ENCODE peak calls at places on chromosomes 11 and 22, in eight cellular contexts. M is foreskin fibroblast, S is cardiac fibroblast, H is left ventricle myocardium inferior, W is psoas muscle, X is adrenal gland, F is AG04450, J is IMR-90. E is an unnamed sample.

GRCh38 chr11:2100361-2101170 is 38.6 kb downstream of the IGF2 start:
- DNase-seq in M (no peak), S (no peak), H (peak; percentile 65), W (peak; percentile 58), X (peak; percentile 14), F (no peak), J (no peak), E (peak; percentile 57)

GRCh38 chr11:47724041-47724729 is 9.0 kb upstream of the AGBL2 start:
- DNase-seq in M (peak; percentile 72), S (peak; percentile 86), H (no peak), W (no peak), X (peak; percentile 61), F (peak; percentile 59), J (peak; percentile 89), E (peak; percentile 83)

GRCh38 chr11:72932132-72932570 is 117.9 kb downstream of the ATG16L2 start:
- DNase-seq in M (peak; percentile 14), S (peak; percentile 61), H (no peak), W (no peak), X (no peak), F (peak; percentile 21), J (peak; percentile 72), E (no peak)

GRCh38 chr11:30908272-30908671 is 322.1 kb upstream of the MPPED2 start:
- DNase-seq in M (no peak), S (no peak), H (no peak), W (no peak), X (no peak), F (no peak), J (no peak), E (no peak)

GRCh38 chr22:30159082-30159481 is 78.8 kb downstream of the HORMAD2 start:
- DNase-seq in M (no peak), S (peak; percentile 3), H (no peak), W (no peak), X (no peak), F (no peak), J (no peak), E (no peak)

GRCh38 chr22:49162841-49163240 is 664.8 kb downstream of the BRD1 start:
- DNase-seq in M (no peak), S (no peak), H (no peak), W (no peak), X (no peak), F (no peak), J (no peak), E (no peak)

GRCh38 chr11:116984589-116984988 is 113.6 kb downstream of the SIK3 start:
- DNase-seq in M (peak; percentile 94), S (peak; percentile 94), H (no peak), W (no peak), X (no peak), F (peak; percentile 89), J (peak; percentile 98), E (no peak)

GRCh38 chr22:31128156-31128555 is 5.4 kb downstream of the INPP5J start:
- DNase-seq in M (no peak), S (no peak), H (no peak), W (peak; percentile 34), X (no peak), F (no peak), J (no peak), E (no peak)

GRCh38 chr11:11505701-11506100 is 116.1 kb downstream of the GALNT18 start:
- DNase-seq in M (no peak), S (no peak), H (no peak), W (no peak), X (no peak), F (no peak), J (no peak), E (no peak)

GRCh38 chr11:2295971-2296912 is 5.5 kb downstream of the C11orf21 start:
- DNase-seq in M (no peak), S (no peak), H (no peak), W (peak; percentile 33), X (no peak), F (no peak), J (no peak), E (peak; percentile 38)

GRCh38 chr22:27438271-27438980 is 363.1 kb downstream of the MN1 start:
- DNase-seq in M (peak; percentile 68), S (peak; percentile 31), H (no peak), W (peak; percentile 69), X (no peak), F (no peak), J (peak; percentile 9), E (no peak)

GRCh38 chr11:4982678-4983077 is 12.0 kb upstream of the OR51L1 start:
- DNase-seq in M (no peak), S (no peak), H (no peak), W (no peak), X (no peak), F (no peak), J (no peak), E (no peak)

GRCh38 chr11:72012897-72013721 is 14.4 kb downstream of the IL18BP start:
- DNase-seq in M (no peak), S (peak; percentile 80), H (peak; percentile 75), W (peak; percentile 89), X (peak; percentile 62), F (no peak), J (peak; percentile 17), E (no peak)

GRCh38 chr11:70270877-70271634 is 566 bp downstream of the PPFIA1 start:
- DNase-seq in M (peak; percentile 60), S (peak; percentile 56), H (peak; percentile 28), W (peak; percentile 75), X (peak; percentile 55), F (peak; percentile 13), J (peak; percentile 65), E (peak; percentile 69)

GRCh38 chr11:75760243-75760642 is 8.3 kb upstream of the DGAT2 start:
- DNase-seq in M (no peak), S (no peak), H (no peak), W (no peak), X (no peak), F (no peak), J (no peak), E (no peak)

GRCh38 chr11:62400760-62401159 is 18.1 kb upstream of the SCGB1A1 start:
- DNase-seq in M (peak; percentile 96), S (peak; percentile 59), H (peak; percentile 85), W (peak; percentile 89), X (no peak), F (peak; percentile 46), J (peak; percentile 74), E (no peak)

GRCh38 chr11:69308531-69308930 is 14.6 kb downstream of the MYEOV start:
- DNase-seq in M (no peak), S (no peak), H (no peak), W (no peak), X (no peak), F (no peak), J (no peak), E (no peak)

GRCh38 chr11:132008226-132008625 is 637.8 kb downstream of the NTM start:
- DNase-seq in M (no peak), S (no peak), H (no peak), W (no peak), X (no peak), F (no peak), J (no peak), E (no peak)

GRCh38 chr11:19646921-19647320 is 65.7 kb upstream of the NAV2 start:
- DNase-seq in M (peak; percentile 97), S (peak; percentile 82), H (no peak), W (no peak), X (no peak), F (peak; percentile 80), J (peak; percentile 93), E (no peak)

DNA sequence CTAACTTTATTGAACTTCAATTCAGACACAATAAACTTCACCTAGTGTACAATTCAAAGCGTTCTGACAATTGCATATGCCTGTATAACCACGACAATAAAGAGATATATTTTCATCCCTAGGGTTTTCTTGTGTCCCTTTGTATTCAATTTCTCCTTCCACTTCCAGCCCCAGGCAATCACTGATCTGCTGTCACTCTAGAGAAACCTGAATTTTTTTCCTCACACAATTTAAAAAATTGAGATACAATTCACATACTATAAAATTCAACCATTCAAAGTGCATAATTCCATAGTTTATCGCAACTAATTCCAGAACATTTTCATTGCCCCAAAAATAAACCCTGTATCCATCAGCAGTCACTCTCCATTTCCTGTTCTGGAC is 116.6 kb downstream of the MRTFA start:
- DNase-seq in M (no peak), S (no peak), H (no peak), W (no peak), X (no peak), F (no peak), J (no peak), E (no peak)
- H3K4me3 ChIP-seq in M (no peak overlapping the region), S (no peak overlapping the region), H (no peak overlapping the region), W (no peak overlapping the region), X (no peak overlapping the region), F (no peak overlapping the region), J (no peak overlapping the region), E (no peak overlapping the region)

DNA sequence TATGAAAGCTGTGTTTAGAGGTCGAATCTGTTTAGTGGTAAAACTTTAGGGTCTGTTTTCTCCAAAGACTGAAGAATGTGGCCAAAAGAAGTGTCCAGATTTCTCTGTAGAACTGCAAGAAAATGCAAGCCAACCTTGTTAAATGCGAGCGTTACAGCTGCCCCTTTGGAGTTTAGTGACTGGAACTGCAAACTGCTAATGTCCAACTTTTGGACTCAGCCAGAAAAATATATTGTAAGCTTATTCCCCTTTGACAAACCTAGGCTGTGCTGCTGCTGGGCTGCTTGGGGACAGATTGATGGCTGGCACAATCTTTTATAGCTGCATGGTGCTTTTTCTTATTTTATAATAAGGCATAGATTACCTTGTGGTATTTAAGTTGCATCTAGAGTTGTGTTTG is 3.9 kb downstream of the TEAD1 start:
- DNase-seq in M (no peak), S (no peak), H (no peak), W (no peak), X (no peak), F (no peak), J (no peak), E (no peak)
- H3K4me3 ChIP-seq in M (peak overlapping the region; percentile 75), S (peak overlapping the region; percentile 62), H (peak overlapping the region; percentile 84), W (peak overlapping the region; percentile 83), X (no peak overlapping the region), F (peak overlapping the region; percentile 68), J (peak overlapping the region; percentile 26), E (no peak overlapping the region)

DNA sequence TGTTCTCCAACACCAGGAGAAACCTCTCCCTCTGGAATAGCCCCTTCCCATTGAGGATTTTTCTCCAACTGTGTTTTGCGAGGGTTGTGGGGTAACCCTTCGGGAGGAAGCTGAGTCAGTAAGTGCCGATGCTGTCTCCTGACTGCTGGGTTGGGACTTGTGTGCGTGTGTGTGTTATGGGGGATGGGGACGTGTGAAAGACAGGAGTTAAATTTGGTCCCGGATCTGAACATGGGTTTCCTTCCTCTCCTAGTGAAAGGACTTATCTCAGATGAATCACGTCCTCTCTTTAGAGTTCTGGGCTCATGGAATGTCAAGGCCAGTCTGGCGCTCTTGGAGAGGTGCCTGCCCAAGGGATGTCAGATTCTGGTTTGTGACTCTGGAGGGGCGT is 33.3 kb downstream of the KIAA1671 start:
- DNase-seq in M (peak; percentile 29), S (peak; percentile 97), H (no peak), W (no peak), X (peak; percentile 72), F (no peak), J (peak; percentile 10), E (peak; percentile 38)
- H3K4me3 ChIP-seq in M (no peak overlapping the region), S (peak overlapping the region; percentile 13), H (peak overlapping the region; percentile 34), W (no peak overlapping the region), X (no peak overlapping the region), F (no peak overlapping the region), J (no peak overlapping the region), E (no peak overlapping the region)

GRCh38 chr11:6630632-6631291 is 11.5 kb upstream of the TPP1 start:
- DNase-seq in M (no peak), S (no peak), H (no peak), W (no peak), X (no peak), F (no peak), J (no peak), E (no peak)
- H3K4me3 ChIP-seq in M (no peak overlapping the region), S (no peak overlapping the region), H (no peak overlapping the region), W (no peak overlapping the region), X (no peak overlapping the region), F (no peak overlapping the region), J (no peak overlapping the region), E (peak overlapping the region; percentile 38)

E was measured in right lobe of liver.